ENCODE peak calls at places on chromosomes 6 and 20, in six cellular contexts. One of them, this sample, is unnamed.

GRCh38 chr6:139926711-139927110 is 552.3 kb upstream of the CITED2 start:
- DNase-seq in dermis microvascular lymphatic vessel endothelial cell: no peak
- DNase-seq in stimulated activated CD4-positive, alpha-beta T cell treated with anti-CD3 and anti-CD28 coated beads, Interleukin-1b, Interleukin-23, amount 100 ng/mL, for 1 hour: no peak
- DNase-seq in retina: no peak
- DNase-seq in NAMALWA: no peak
- DNase-seq in T-helper 2 cell: peak; percentile 9
- DNase-seq in this sample: no peak

GRCh38 chr20:48469026-48469425 is 358.8 kb downstream of the PREX1 start:
- DNase-seq in dermis microvascular lymphatic vessel endothelial cell: no peak
- DNase-seq in stimulated activated CD4-positive, alpha-beta T cell treated with anti-CD3 and anti-CD28 coated beads, Interleukin-1b, Interleukin-23, amount 100 ng/mL, for 1 hour: no peak
- DNase-seq in retina: no peak
- DNase-seq in NAMALWA: no peak
- DNase-seq in T-helper 2 cell: no peak
- DNase-seq in this sample: no peak

GRCh38 chr6:84696181-84696580 is 68.2 kb downstream of the TBX18 start:
- DNase-seq in dermis microvascular lymphatic vessel endothelial cell: no peak
- DNase-seq in stimulated activated CD4-positive, alpha-beta T cell treated with anti-CD3 and anti-CD28 coated beads, Interleukin-1b, Interleukin-23, amount 100 ng/mL, for 1 hour: no peak
- DNase-seq in retina: no peak
- DNase-seq in NAMALWA: no peak
- DNase-seq in T-helper 2 cell: no peak
- DNase-seq in this sample: no peak

GRCh38 chr6:67102743-67103142 is 1395.7 kb upstream of the EYS start:
- DNase-seq in dermis microvascular lymphatic vessel endothelial cell: no peak
- DNase-seq in stimulated activated CD4-positive, alpha-beta T cell treated with anti-CD3 and anti-CD28 coated beads, Interleukin-1b, Interleukin-23, amount 100 ng/mL, for 1 hour: no peak
- DNase-seq in retina: no peak
- DNase-seq in NAMALWA: no peak
- DNase-seq in T-helper 2 cell: no peak
- DNase-seq in this sample: no peak

GRCh38 chr6:39166189-39166917 is 51.4 kb upstream of the SAYSD1 start:
- DNase-seq in dermis microvascular lymphatic vessel endothelial cell: peak; percentile 66
- DNase-seq in stimulated activated CD4-positive, alpha-beta T cell treated with anti-CD3 and anti-CD28 coated beads, Interleukin-1b, Interleukin-23, amount 100 ng/mL, for 1 hour: peak; percentile 57
- DNase-seq in retina: peak; percentile 86
- DNase-seq in NAMALWA: peak; percentile 81
- DNase-seq in T-helper 2 cell: peak; percentile 77
- DNase-seq in this sample: peak; percentile 90

GRCh38 chr20:51420111-51420510 is 122.4 kb downstream of the NFATC2 start:
- DNase-seq in dermis microvascular lymphatic vessel endothelial cell: peak; percentile 51
- DNase-seq in stimulated activated CD4-positive, alpha-beta T cell treated with anti-CD3 and anti-CD28 coated beads, Interleukin-1b, Interleukin-23, amount 100 ng/mL, for 1 hour: no peak
- DNase-seq in retina: no peak
- DNase-seq in NAMALWA: no peak
- DNase-seq in T-helper 2 cell: peak; percentile 41
- DNase-seq in this sample: no peak

GRCh38 chr6:37192669-37193068 is 22.7 kb downstream of the PIM1 start:
- DNase-seq in dermis microvascular lymphatic vessel endothelial cell: no peak
- DNase-seq in stimulated activated CD4-positive, alpha-beta T cell treated with anti-CD3 and anti-CD28 coated beads, Interleukin-1b, Interleukin-23, amount 100 ng/mL, for 1 hour: no peak
- DNase-seq in retina: no peak
- DNase-seq in NAMALWA: no peak
- DNase-seq in T-helper 2 cell: no peak
- DNase-seq in this sample: peak; percentile 49

GRCh38 chr20:64161595-64162238 is 2.5 kb upstream of the MYT1 start:
- DNase-seq in dermis microvascular lymphatic vessel endothelial cell: peak; percentile 58
- DNase-seq in stimulated activated CD4-positive, alpha-beta T cell treated with anti-CD3 and anti-CD28 coated beads, Interleukin-1b, Interleukin-23, amount 100 ng/mL, for 1 hour: no peak
- DNase-seq in retina: peak; percentile 90
- DNase-seq in NAMALWA: no peak
- DNase-seq in T-helper 2 cell: peak; percentile 38
- DNase-seq in this sample: peak; percentile 91

GRCh38 chr6:156774872-156775405 is 2.2 kb upstream of the ARID1B start:
- DNase-seq in dermis microvascular lymphatic vessel endothelial cell: no peak
- DNase-seq in stimulated activated CD4-positive, alpha-beta T cell treated with anti-CD3 and anti-CD28 coated beads, Interleukin-1b, Interleukin-23, amount 100 ng/mL, for 1 hour: no peak
- DNase-seq in retina: no peak
- DNase-seq in NAMALWA: no peak
- DNase-seq in T-helper 2 cell: no peak
- DNase-seq in this sample: no peak

GRCh38 chr6:22896716-22897115 is 327.4 kb downstream of the HDGFL1 start:
- DNase-seq in dermis microvascular lymphatic vessel endothelial cell: no peak
- DNase-seq in stimulated activated CD4-positive, alpha-beta T cell treated with anti-CD3 and anti-CD28 coated beads, Interleukin-1b, Interleukin-23, amount 100 ng/mL, for 1 hour: no peak
- DNase-seq in retina: no peak
- DNase-seq in NAMALWA: no peak
- DNase-seq in T-helper 2 cell: no peak
- DNase-seq in this sample: no peak

GRCh38 chr20:31862157-31862470 is 8.2 kb downstream of the DUSP15 start:
- DNase-seq in dermis microvascular lymphatic vessel endothelial cell: no peak
- DNase-seq in stimulated activated CD4-positive, alpha-beta T cell treated with anti-CD3 and anti-CD28 coated beads, Interleukin-1b, Interleukin-23, amount 100 ng/mL, for 1 hour: no peak
- DNase-seq in retina: no peak
- DNase-seq in NAMALWA: no peak
- DNase-seq in T-helper 2 cell: no peak
- DNase-seq in this sample: no peak